ENCODE peak calls at places on chromosomes 13 and 19, in eight cellular contexts. U is pancreas; Y is PC-3; P is CD8-positive, alpha-beta T cell; W is RWPE2; A is lower lobe of right lung; G is left lung; O is heart left ventricle. I is an unnamed sample.
A peak's percentile ranks its signal among the peaks of the same experiment; 100 is the strongest.

GRCh38 chr13:86020350-86021002 is 221.3 kb upstream of the SLITRK6 start:
- ATAC-seq in W (peak; percentile 57), P (no peak), U (no peak), O (no peak), A (no peak), Y (no peak), G (peak; percentile 41), I (no peak)

GRCh38 chr13:23513460-23513859 is 56.8 kb upstream of the TNFRSF19 start:
- ATAC-seq in G (no peak), U (no peak), O (peak; percentile 62), P (no peak), A (no peak), Y (no peak), W (no peak), I (no peak)

GRCh38 chr13:76012091-76012721 is 376.1 kb downstream of the LMO7 start:
- ATAC-seq in Y (peak; percentile 60), W (peak; percentile 42), A (peak; percentile 83), P (no peak), O (no peak), G (peak; percentile 69), U (no peak), I (no peak)

GRCh38 chr19:10142701-10143375 is 23.1 kb upstream of the EIF3G start:
- ATAC-seq in Y (no peak), A (peak; percentile 85), G (peak; percentile 86), W (no peak), U (peak; percentile 35), O (no peak), P (peak; percentile 94), I (no peak)

GRCh38 chr13:48144413-48145035 is 49.6 kb upstream of the MED4 start:
- ATAC-seq in G (peak; percentile 91), U (peak; percentile 81), O (peak; percentile 97), Y (no peak), A (peak; percentile 77), P (peak; percentile 80), W (no peak), I (peak; percentile 78)

GRCh38 chr19:32350492-32350891 is 5.1 kb downstream of the ZNF507 start:
- ATAC-seq in Y (no peak), O (no peak), G (no peak), P (no peak), A (no peak), U (peak; percentile 54), W (peak; percentile 37), I (no peak)

GRCh38 chr19:48511321-48511731 is 309 bp downstream of the LMTK3 start:
- ATAC-seq in W (no peak), O (no peak), G (no peak), Y (peak; percentile 5), P (no peak), A (no peak), U (no peak), I (no peak)

GRCh38 chr13:89755729-89756492 is 1591.6 kb upstream of the MIR17HG start:
- ATAC-seq in G (no peak), Y (no peak), A (no peak), U (no peak), P (no peak), O (no peak), W (no peak), I (no peak)

GRCh38 chr13:39811696-39812095 is 156.2 kb downstream of the COG6 start:
- ATAC-seq in G (no peak), W (no peak), Y (no peak), A (no peak), O (no peak), P (no peak), U (no peak), I (no peak)

GRCh38 chr19:29514525-29515232 is 11.1 kb upstream of the VSTM2B start:
- ATAC-seq in Y (no peak), P (peak; percentile 29), A (no peak), G (no peak), O (no peak), W (peak; percentile 45), U (no peak), I (no peak)

GRCh38 chr13:40624338-40624737 is 42.1 kb downstream of the FOXO1 start:
- ATAC-seq in U (no peak), P (peak; percentile 68), O (no peak), G (no peak), A (no peak), Y (no peak), W (peak; percentile 48), I (no peak)

GRCh38 chr19:4102339-4103072 is 21.4 kb downstream of the MAP2K2 start:
- ATAC-seq in A (no peak), O (no peak), P (no peak), G (no peak), U (no peak), Y (no peak), W (no peak), I (peak; percentile 8)

DNA sequence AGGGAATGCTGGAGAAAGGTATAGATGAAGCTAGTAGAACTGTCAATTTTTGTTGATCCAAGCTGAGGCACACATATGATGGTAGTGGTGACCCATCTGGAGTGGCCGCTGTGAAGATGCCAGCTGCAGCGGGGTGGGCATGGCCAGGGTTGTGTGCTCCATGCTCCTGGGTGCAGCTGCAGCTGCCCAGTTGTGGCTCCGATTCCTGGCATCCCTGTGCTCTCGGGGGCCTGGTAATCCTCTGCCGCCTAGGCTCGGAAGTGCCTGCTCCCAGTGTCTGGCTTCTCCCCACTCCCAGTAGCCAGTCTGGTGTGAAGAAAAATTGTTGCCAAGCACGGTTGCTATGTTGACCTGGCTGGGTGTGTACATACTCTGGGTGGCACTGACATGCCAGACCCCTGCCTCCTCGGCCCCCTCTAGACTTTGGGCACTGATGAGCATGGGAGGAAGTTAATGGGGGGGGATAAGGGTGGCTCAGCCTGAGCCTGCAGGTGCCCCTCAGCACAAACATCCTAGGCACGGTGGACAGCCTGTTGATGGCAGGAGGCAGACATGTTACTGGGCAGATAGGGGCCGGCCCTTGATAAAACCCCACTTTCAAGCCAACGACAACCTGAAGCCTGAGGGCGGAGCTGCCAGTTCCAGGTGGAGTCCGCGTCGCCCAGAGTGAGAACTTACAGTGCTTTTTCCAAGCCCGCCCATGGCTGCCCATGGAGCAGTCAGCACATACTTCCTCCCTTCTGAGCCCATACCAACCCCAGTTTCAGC is 1400.7 kb downstream of the PCDH9 start:
- ATAC-seq in P (no peak), G (no peak), A (no peak), O (no peak), U (no peak), Y (no peak), W (no peak), I (no peak)
- H3K4me3 ChIP-seq in P (no peak overlapping the region), G (no peak overlapping the region), A (no peak overlapping the region), O (no peak overlapping the region), U (no peak overlapping the region), Y (no peak overlapping the region), W (no peak overlapping the region), I (no peak overlapping the region)

DNA sequence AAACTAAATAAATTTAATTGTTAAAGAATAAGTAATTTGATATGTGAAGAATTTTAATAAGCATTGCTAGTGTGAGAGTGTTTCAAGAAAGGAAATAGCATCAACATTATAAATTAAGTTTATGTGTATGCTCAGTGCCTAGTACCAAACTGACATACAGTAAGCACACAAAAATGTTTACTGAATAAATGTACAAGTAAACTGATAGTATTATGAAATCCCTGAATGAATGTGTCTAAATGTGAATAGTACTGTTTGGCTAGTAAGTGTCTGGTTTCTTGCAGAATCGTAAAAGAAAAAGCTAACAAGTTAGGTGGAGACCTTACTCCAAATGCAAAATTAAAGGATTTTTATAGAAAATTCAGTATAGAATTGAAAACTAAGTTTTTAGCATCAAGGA is 233.6 kb downstream of the PCDH9 start:
- ATAC-seq in O (no peak), W (no peak), U (no peak), Y (peak; percentile 90), G (no peak), P (no peak), A (no peak), I (no peak)
- H3K27ac ChIP-seq in O (no peak overlapping the region), W (no peak overlapping the region), U (no peak overlapping the region), Y (peak overlapping the region; percentile 16), G (no peak overlapping the region), P (no peak overlapping the region), A (no peak overlapping the region), I (no peak overlapping the region)

GRCh38 chr19:53002479-53002878 is 11.2 kb upstream of the ERVV-1 start:
- ATAC-seq in W (no peak), O (no peak), P (no peak), Y (no peak), G (no peak), U (no peak), A (no peak), I (no peak)

GRCh38 chr19:52995711-52996110 is 18.0 kb upstream of the ERVV-1 start:
- ATAC-seq in P (no peak), A (no peak), U (no peak), O (no peak), W (no peak), Y (no peak), G (no peak), I (no peak)

GRCh38 chr19:52993342-52994178 is 20.2 kb upstream of the ERVV-1 start:
- ATAC-seq in U (peak; percentile 98), A (peak; percentile 96), O (peak; percentile 96), Y (peak; percentile 68), G (peak; percentile 98), P (peak; percentile 96), W (peak; percentile 62), I (peak; percentile 88)

GRCh38 chr19:52992109-52993004 is 21.4 kb upstream of the ERVV-1 start:
- ATAC-seq in Y (no peak), A (peak; percentile 47), O (peak; percentile 36), U (peak; percentile 26), W (no peak), G (peak; percentile 27), P (no peak), I (peak; percentile 16)

GRCh38 chr19:52997975-52998374 is 15.7 kb upstream of the ERVV-1 start:
- ATAC-seq in W (no peak), Y (no peak), A (no peak), U (no peak), P (no peak), O (no peak), G (no peak), I (no peak)
- H3K4me1 ChIP-seq in W (no peaks in the 10 kb centered on the region), Y (peaks cover under 1% of the 10 kb centered on the region), A (no peaks in the 10 kb centered on the region), U (no peaks in the 10 kb centered on the region), P (peaks cover under 1% of the 10 kb centered on the region), O (peaks cover 9% of the 10 kb centered on the region), G (peaks cover 1% of the 10 kb centered on the region), I (no peaks in the 10 kb centered on the region)

GRCh38 chr13:28532226-28533048 is 37.5 kb upstream of the FLT1 start:
- ATAC-seq in Y (no peak), U (peak; percentile 50), W (no peak), A (peak; percentile 74), O (peak; percentile 74), P (no peak), G (peak; percentile 51), I (peak; percentile 20)
- H3K4me3 ChIP-seq in Y (no peak overlapping the region), U (peak overlapping the region; percentile 19), W (peak overlapping the region; percentile 19), A (peak overlapping the region; percentile 50), O (peak overlapping the region; percentile 62), P (no peak overlapping the region), G (peak overlapping the region; percentile 43), I (peak overlapping the region; percentile 51)

GRCh38 chr13:98575009-98575866 is 1.7 kb downstream of the STK24 start:
- ATAC-seq in W (no peak), U (no peak), A (no peak), Y (no peak), O (no peak), P (no peak), G (no peak), I (no peak)
- H3K27ac ChIP-seq in W (peak overlapping the region; percentile 92), U (peak overlapping the region; percentile 84), A (peak overlapping the region; percentile 96), Y (no peak overlapping the region), O (peak overlapping the region; percentile 97), P (peak overlapping the region; percentile 64), G (peak overlapping the region; percentile 91), I (peak overlapping the region; percentile 98)

GRCh38 chr19:19447536-19448237 is 42.2 kb downstream of the GATAD2A start:
- ATAC-seq in P (peak; percentile 85), U (peak; percentile 68), W (no peak), O (no peak), A (no peak), G (no peak), Y (no peak), I (no peak)
- H3K4me1 ChIP-seq in P (peaks cover 86% of the 10 kb centered on the region), U (peaks cover 3% of the 10 kb centered on the region), W (peaks cover 2% of the 10 kb centered on the region), O (peaks cover 60% of the 10 kb centered on the region), A (peaks cover 62% of the 10 kb centered on the region), G (peaks cover 86% of the 10 kb centered on the region), Y (peaks cover 17% of the 10 kb centered on the region), I (peaks cover 5% of the 10 kb centered on the region)

GRCh38 chr13:31903072-31903815 is 128.3 kb upstream of the FRY start:
- ATAC-seq in Y (no peak), U (no peak), A (no peak), G (no peak), O (no peak), W (no peak), P (no peak), I (no peak)
- H3K4me3 ChIP-seq in Y (no peak overlapping the region), U (no peak overlapping the region), A (no peak overlapping the region), G (no peak overlapping the region), O (no peak overlapping the region), W (no peak overlapping the region), P (no peak overlapping the region), I (no peak overlapping the region)

I was measured in gastroesophageal sphincter.